ENCODE peak calls at places on chromosomes 16 and 17, in ten cellular contexts. V, Y, M, T, G, O, W, R, H and F are unnamed samples.

GRCh38 chr17:42460371-42460770 is 1.7 kb downstream of the ATP6V0A1 start:
- DNase-seq in V (no peak), Y (no peak), M (no peak), T (no peak), G (no peak), O (no peak), W (no peak), R (no peak), H (no peak), F (no peak)

GRCh38 chr16:1643521-1643920 is 31.4 kb downstream of the CRAMP1 start:
- DNase-seq in V (no peak), Y (no peak), M (no peak), T (no peak), G (no peak), O (no peak), W (no peak), R (no peak), H (no peak), F (no peak)

GRCh38 chr16:12124742-12125141 is 148.2 kb downstream of the SNX29 start:
- DNase-seq in V (no peak), Y (no peak), M (no peak), T (no peak), G (no peak), O (no peak), W (no peak), R (no peak), H (no peak), F (no peak)

GRCh38 chr16:2027024-2028010 is 615 bp downstream of the NHERF2 start:
- DNase-seq in V (no peak), Y (peak), M (no peak), T (peak), G (no peak), O (no peak), W (no peak), R (no peak), H (no peak), F (no peak)

GRCh38 chr16:50011707-50012106 is 13.3 kb upstream of the CNEP1R1 start:
- DNase-seq in V (no peak), Y (no peak), M (no peak), T (no peak), G (no peak), O (no peak), W (no peak), R (no peak), H (no peak), F (no peak)

GRCh38 chr16:24070851-24071250 is 185.3 kb upstream of the CACNG3 start:
- DNase-seq in V (peak), Y (peak), M (no peak), T (peak), G (no peak), O (peak), W (no peak), R (no peak), H (peak), F (peak)

GRCh38 chr17:41367426-41368075 is 2.1 kb downstream of the KRT33B start:
- DNase-seq in V (no peak), Y (peak), M (peak), T (peak), G (no peak), O (no peak), W (no peak), R (no peak), H (no peak), F (peak)

GRCh38 chr17:2090804-2091534 is 36.1 kb downstream of the HIC1 start:
- DNase-seq in V (peak), Y (peak), M (peak), T (peak), G (peak), O (no peak), W (no peak), R (no peak), H (peak), F (peak)

GRCh38 chr17:46167826-46168569 is 25.2 kb downstream of the KANSL1 start:
- DNase-seq in V (no peak), Y (peak), M (peak), T (peak), G (no peak), O (no peak), W (no peak), R (no peak), H (no peak), F (peak)

GRCh38 chr16:23296994-23297393 is 5.1 kb upstream of the SCNN1B start:
- DNase-seq in V (peak), Y (no peak), M (no peak), T (no peak), G (no peak), O (no peak), W (no peak), R (no peak), H (no peak), F (peak)

GRCh38 chr16:84585886-84586285 is 32.0 kb downstream of the COTL1 start:
- DNase-seq in V (no peak), Y (no peak), M (no peak), T (no peak), G (no peak), O (no peak), W (no peak), R (no peak), H (no peak), F (peak)

GRCh38 chr17:72618018-72618509 is 474.4 kb downstream of the SLC39A11 start:
- DNase-seq in V (no peak), Y (no peak), M (no peak), T (no peak), G (no peak), O (peak), W (no peak), R (peak), H (no peak), F (peak)

GRCh38 chr16:83771306-83771942 is 36.4 kb upstream of the HSBP1 start:
- DNase-seq in V (no peak), Y (no peak), M (no peak), T (no peak), G (no peak), O (no peak), W (no peak), R (no peak), H (no peak), F (no peak)

GRCh38 chr16:87702325-87702811 is 63.4 kb downstream of the KLHDC4 start:
- DNase-seq in V (peak), Y (peak), M (no peak), T (peak), G (no peak), O (peak), W (no peak), R (no peak), H (no peak), F (peak)

GRCh38 chr17:3877220-3877619 is 15.6 kb downstream of the CAMKK1 start:
- DNase-seq in V (no peak), Y (no peak), M (no peak), T (no peak), G (no peak), O (no peak), W (no peak), R (no peak), H (no peak), F (no peak)

GRCh38 chr16:86874141-86874540 is 295.8 kb downstream of the FOXL1 start:
- DNase-seq in V (no peak), Y (peak), M (no peak), T (no peak), G (no peak), O (no peak), W (no peak), R (no peak), H (no peak), F (peak)

GRCh38 chr17:3802461-3803307 is 1.7 kb upstream of the ITGAE start:
- DNase-seq in V (no peak), Y (peak), M (peak), T (peak), G (no peak), O (no peak), W (no peak), R (no peak), H (no peak), F (no peak)

GRCh38 chr17:42116705-42117396 is 4.3 kb downstream of the KAT2A start:
- DNase-seq in V (peak), Y (peak), M (no peak), T (peak), G (peak), O (peak), W (peak), R (peak), H (peak), F (peak)

GRCh38 chr17:71572343-71572742 is 548.5 kb upstream of the SOX9 start:
- DNase-seq in V (no peak), Y (no peak), M (no peak), T (no peak), G (no peak), O (no peak), W (no peak), R (no peak), H (no peak), F (no peak)

GRCh38 chr17:67376892-67377726 is at the start of gene PITPNC1:
- DNase-seq in V (peak), Y (peak), M (no peak), T (peak), G (peak), O (peak), W (peak), R (peak), H (peak), F (peak)

GRCh38 chr17:43547659-43548256 is 1.6 kb upstream of the ETV4 start:
- DNase-seq in V (no peak), Y (no peak), M (no peak), T (no peak), G (no peak), O (no peak), W (no peak), R (no peak), H (no peak), F (no peak)

GRCh38 chr17:42830971-42831370 is 2.2 kb upstream of the PSME3 start:
- DNase-seq in V (no peak), Y (no peak), M (no peak), T (no peak), G (no peak), O (no peak), W (no peak), R (no peak), H (no peak), F (no peak)

GRCh38 chr17:8192070-8192815 is 2.3 kb upstream of the BORCS6 start:
- DNase-seq in V (no peak), Y (peak), M (peak), T (peak), G (peak), O (peak), W (no peak), R (no peak), H (peak), F (peak)

GRCh38 chr17:33637534-33637933 is 344.4 kb upstream of the ASIC2 start:
- DNase-seq in V (no peak), Y (no peak), M (no peak), T (no peak), G (no peak), O (no peak), W (no peak), R (no peak), H (no peak), F (no peak)

GRCh38 chr17:81648013-81648706 is 8.2 kb downstream of the PDE6G start:
- DNase-seq in V (no peak), Y (no peak), M (no peak), T (no peak), G (no peak), O (no peak), W (no peak), R (no peak), H (no peak), F (no peak)

GRCh38 chr17:10200645-10201044 is 2.2 kb upstream of the GAS7 start:
- DNase-seq in V (no peak), Y (no peak), M (no peak), T (no peak), G (no peak), O (no peak), W (no peak), R (no peak), H (no peak), F (no peak)

GRCh38 chr17:80663783-80664206 is 119.2 kb downstream of the RPTOR start:
- DNase-seq in V (no peak), Y (peak), M (no peak), T (no peak), G (no peak), O (peak), W (peak), R (peak), H (no peak), F (no peak)

GRCh38 chr16:50856991-50857390 is 115.1 kb downstream of the CYLD start:
- DNase-seq in V (no peak), Y (no peak), M (no peak), T (no peak), G (no peak), O (no peak), W (no peak), R (no peak), H (no peak), F (no peak)

GRCh38 chr16:71927383-71927782 is 32.1 kb downstream of the IST1 start:
- DNase-seq in V (no peak), Y (peak), M (peak), T (peak), G (no peak), O (no peak), W (no peak), R (no peak), H (peak), F (peak)

GRCh38 chr16:3908951-3909437 is 28.5 kb upstream of the CREBBP start:
- DNase-seq in V (no peak), Y (no peak), M (no peak), T (no peak), G (peak), O (no peak), W (no peak), R (no peak), H (no peak), F (no peak)

GRCh38 chr17:38451840-38452529 is 23.7 kb downstream of the ARHGAP23 start:
- DNase-seq in V (peak), Y (peak), M (no peak), T (peak), G (no peak), O (no peak), W (no peak), R (no peak), H (no peak), F (peak)

GRCh38 chr17:55395803-55396505 is 25.7 kb downstream of the MMD start:
- DNase-seq in V (no peak), Y (no peak), M (no peak), T (no peak), G (no peak), O (no peak), W (no peak), R (no peak), H (no peak), F (no peak)

GRCh38 chr17:74768069-74768762 is 7.9 kb downstream of the NAT9 start:
- DNase-seq in V (no peak), Y (peak), M (no peak), T (no peak), G (no peak), O (no peak), W (no peak), R (no peak), H (peak), F (no peak)

GRCh38 chr16:57477531-57478202 is 8.6 kb downstream of the DOK4 start:
- DNase-seq in V (no peak), Y (no peak), M (no peak), T (no peak), G (no peak), O (no peak), W (no peak), R (no peak), H (no peak), F (peak)

GRCh38 chr16:77937473-77938195 is 84.7 kb upstream of the CLEC3A start:
- DNase-seq in V (no peak), Y (no peak), M (no peak), T (no peak), G (peak), O (no peak), W (no peak), R (no peak), H (no peak), F (no peak)

GRCh38 chr16:1019234-1019933 is 37.8 kb downstream of the SOX8 start:
- DNase-seq in V (no peak), Y (peak), M (no peak), T (peak), G (no peak), O (no peak), W (no peak), R (no peak), H (no peak), F (no peak)

GRCh38 chr16:2088759-2089358 is 41.1 kb downstream of the TSC2 start:
- DNase-seq in V (no peak), Y (no peak), M (no peak), T (no peak), G (no peak), O (no peak), W (no peak), R (no peak), H (no peak), F (no peak)

GRCh38 chr16:83212301-83212841 is 585.6 kb downstream of the CDH13 start:
- DNase-seq in V (no peak), Y (no peak), M (no peak), T (no peak), G (no peak), O (no peak), W (no peak), R (no peak), H (no peak), F (no peak)